ENCODE peak calls at places on chromosome 14, in four cellular contexts. M is A549, G is HCT116, T is GM12878. V is an unnamed sample.

GRCh38 chr14:78509516-78509915 is 339.3 kb downstream of the NRXN3 start:
- DNase-seq in G (no peak), T (no peak), M (no peak), V (no peak)

GRCh38 chr14:70788893-70789292 is 20.4 kb downstream of the MAP3K9 start:
- DNase-seq in M (no peak), T (no peak), G (no peak), V (no peak)

GRCh38 chr14:53409974-53410373 is 256.9 kb upstream of the DDHD1 start:
- DNase-seq in M (no peak), T (no peak), G (no peak), V (no peak)

GRCh38 chr14:52049721-52050588 is 18.9 kb downstream of the NID2 start:
- DNase-seq in M (no peak), G (no peak), T (no peak), V (no peak)

GRCh38 chr14:77151245-77151644 is 9.7 kb upstream of the ZDHHC22 start:
- DNase-seq in M (peak; percentile 25), T (no peak), G (no peak), V (no peak)

GRCh38 chr14:41663478-41663845 is 56.8 kb downstream of the LRFN5 start:
- DNase-seq in G (no peak), T (no peak), M (no peak), V (no peak)

GRCh38 chr14:49863483-49864262 is 11.1 kb upstream of the NEMF start:
- DNase-seq in T (no peak), G (no peak), M (no peak), V (no peak)

GRCh38 chr14:69850736-69851112 is 28.5 kb upstream of the SMOC1 start:
- DNase-seq in T (no peak), G (no peak), M (no peak), V (no peak)

GRCh38 chr14:67641902-67642749 is 22.4 kb downstream of the ARG2 start:
- DNase-seq in M (no peak), G (no peak), T (no peak), V (no peak)

GRCh38 chr14:21734457-21735074 is 60.9 kb upstream of the OR4E1 start:
- DNase-seq in G (peak; percentile 54), T (peak; percentile 12), M (peak; percentile 69), V (peak; percentile 45)

GRCh38 chr14:41419709-41420108 is 187.0 kb upstream of the LRFN5 start:
- DNase-seq in T (no peak), M (no peak), G (no peak), V (no peak)

GRCh38 chr14:69287096-69287991 is 27.4 kb downstream of the GALNT16 start:
- DNase-seq in M (peak; percentile 35), T (no peak), G (no peak), V (no peak)

GRCh38 chr14:68651075-68651474 is 141.8 kb downstream of the ZFP36L1 start:
- DNase-seq in T (no peak), M (no peak), G (no peak), V (no peak)

GRCh38 chr14:59483360-59483759 is 848 bp downstream of the L3HYPDH start:
- DNase-seq in G (peak; percentile 2), M (peak; percentile 47), T (no peak), V (no peak)

GRCh38 chr14:101350710-101351109 is 210.6 kb upstream of the DIO3 start:
- DNase-seq in G (no peak), M (no peak), T (no peak), V (no peak)

GRCh38 chr14:95330591-95331370 is 11.1 kb upstream of the CLMN start:
- DNase-seq in G (no peak), T (no peak), M (no peak), V (no peak)

GRCh38 chr14:44108601-44109000 is 398.5 kb downstream of the FSCB start:
- DNase-seq in M (no peak), G (no peak), T (no peak), V (no peak)

GRCh38 chr14:67620217-67620789 is 583 bp downstream of the ARG2 start:
- DNase-seq in M (no peak), G (no peak), T (no peak), V (no peak)

GRCh38 chr14:89303452-89304435 is 113.3 kb downstream of the FOXN3 start:
- DNase-seq in T (peak; percentile 76), M (no peak), G (no peak), V (peak; percentile 40)

GRCh38 chr14:61706096-61706690 is 10.9 kb downstream of the HIF1A start:
- DNase-seq in T (no peak), G (no peak), M (no peak), V (no peak)

GRCh38 chr14:52124791-52125661 is 56.2 kb upstream of the NID2 start:
- DNase-seq in T (no peak), M (peak; percentile 44), G (no peak), V (no peak)

GRCh38 chr14:62117010-62117717 is 354.9 kb downstream of the SNAPC1 start:
- DNase-seq in T (no peak), M (peak; percentile 14), G (no peak), V (no peak)

GRCh38 chr14:70380834-70381233 is 21.4 kb upstream of the COX16 start:
- DNase-seq in M (no peak), T (no peak), G (no peak), V (no peak)

GRCh38 chr14:69266572-69267345 is 6.8 kb downstream of the GALNT16 start:
- DNase-seq in T (no peak), M (no peak), G (no peak), V (no peak)

GRCh38 chr14:81219821-81220487 is 805 bp downstream of the GTF2A1 start:
- DNase-seq in T (no peak), M (peak; percentile 28), G (no peak), V (no peak)

GRCh38 chr14:69260979-69261605 is 1.1 kb downstream of the GALNT16 start:
- DNase-seq in T (no peak), M (peak; percentile 43), G (no peak), V (no peak)

GRCh38 chr14:71142375-71143038 is 235.2 kb downstream of the PCNX1 start:
- DNase-seq in G (no peak), M (no peak), T (peak; percentile 63), V (peak; percentile 81)

GRCh38 chr14:24463017-24463805 is 20.6 kb upstream of the SDR39U1 start:
- DNase-seq in G (no peak), T (peak; percentile 25), M (no peak), V (no peak)

GRCh38 chr14:38207830-38208815 is at the start of gene SSTR1:
- DNase-seq in G (no peak), T (no peak), M (no peak), V (no peak)
- H3K4me3 ChIP-seq in G (no peak within 1 kb of the TSS), T (no peak within 1 kb of the TSS), M (no peak within 1 kb of the TSS), V (no peak within 1 kb of the TSS)

DNA sequence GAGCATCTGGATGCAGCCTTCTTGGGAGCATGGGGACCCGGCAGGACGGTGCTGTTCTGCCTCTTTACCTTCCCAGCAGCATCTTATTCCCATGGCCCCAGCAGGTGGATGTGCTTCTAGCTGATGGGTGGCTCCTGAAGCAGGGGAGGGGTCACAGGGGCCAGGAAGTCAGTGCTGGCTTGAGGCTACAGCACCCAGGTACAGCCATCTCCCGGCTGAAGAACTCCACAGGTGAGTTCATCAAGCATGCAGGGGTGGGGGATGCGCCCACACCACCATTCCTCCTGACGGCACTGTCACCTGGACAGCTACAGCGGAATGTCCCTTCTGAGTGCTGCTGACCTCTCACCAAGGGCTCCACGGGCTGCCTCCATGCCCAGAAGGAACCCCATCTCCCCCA is 57.3 kb downstream of the BCL11B start:
- DNase-seq in M (no peak), T (no peak), G (no peak), V (no peak)
- TF ChIP-seq REST in M (no peak), T (no peak), G (no peak), V (no peak)

DNA sequence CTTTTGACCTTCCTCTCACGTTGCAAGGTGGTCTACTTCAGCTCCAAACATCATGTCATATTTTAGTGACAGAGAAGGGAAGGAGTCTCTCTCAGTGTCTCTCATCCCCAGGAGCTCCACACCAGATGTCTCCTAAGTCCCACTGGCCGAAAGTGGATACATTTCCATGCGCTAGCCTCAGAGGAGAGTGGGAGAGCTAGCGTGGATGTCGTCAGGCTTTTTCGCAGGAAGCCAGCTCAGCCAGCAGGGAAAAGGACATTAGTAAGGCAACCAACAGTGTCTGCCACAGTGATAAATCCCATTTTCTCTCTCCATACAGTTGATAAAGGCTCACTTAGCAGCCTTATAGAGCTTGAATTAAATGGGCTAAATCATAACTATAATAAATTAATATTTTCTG is 155.7 kb downstream of the PELI2 start:
- DNase-seq in G (no peak), M (no peak), T (no peak), V (no peak)
- H3K4me3 ChIP-seq in G (no peak overlapping the region), M (no peak overlapping the region), T (no peak overlapping the region), V (no peak overlapping the region)

GRCh38 chr14:104207142-104207845 is 68.9 kb downstream of the KIF26A start:
- DNase-seq in G (no peak), T (no peak), M (no peak), V (no peak)
- TF ChIP-seq REST in G (no peak), T (no peak), M (no peak), V (no peak)

GRCh38 chr14:37593496-37594237 is 1.4 kb downstream of the FOXA1 start:
- DNase-seq in T (no peak), G (no peak), M (no peak), V (no peak)

GRCh38 chr14:37594238-37594915 is 672 bp downstream of the FOXA1 start:
- DNase-seq in M (peak; percentile 92), T (no peak), G (peak; percentile 76), V (peak; percentile 12)

GRCh38 chr14:37591941-37592287 is 3.1 kb downstream of the FOXA1 start:
- DNase-seq in G (no peak), T (no peak), M (peak; percentile 77), V (no peak)

GRCh38 chr14:37591311-37591940 is 3.6 kb downstream of the FOXA1 start:
- DNase-seq in T (no peak), M (peak; percentile 80), G (no peak), V (no peak)

DNA sequence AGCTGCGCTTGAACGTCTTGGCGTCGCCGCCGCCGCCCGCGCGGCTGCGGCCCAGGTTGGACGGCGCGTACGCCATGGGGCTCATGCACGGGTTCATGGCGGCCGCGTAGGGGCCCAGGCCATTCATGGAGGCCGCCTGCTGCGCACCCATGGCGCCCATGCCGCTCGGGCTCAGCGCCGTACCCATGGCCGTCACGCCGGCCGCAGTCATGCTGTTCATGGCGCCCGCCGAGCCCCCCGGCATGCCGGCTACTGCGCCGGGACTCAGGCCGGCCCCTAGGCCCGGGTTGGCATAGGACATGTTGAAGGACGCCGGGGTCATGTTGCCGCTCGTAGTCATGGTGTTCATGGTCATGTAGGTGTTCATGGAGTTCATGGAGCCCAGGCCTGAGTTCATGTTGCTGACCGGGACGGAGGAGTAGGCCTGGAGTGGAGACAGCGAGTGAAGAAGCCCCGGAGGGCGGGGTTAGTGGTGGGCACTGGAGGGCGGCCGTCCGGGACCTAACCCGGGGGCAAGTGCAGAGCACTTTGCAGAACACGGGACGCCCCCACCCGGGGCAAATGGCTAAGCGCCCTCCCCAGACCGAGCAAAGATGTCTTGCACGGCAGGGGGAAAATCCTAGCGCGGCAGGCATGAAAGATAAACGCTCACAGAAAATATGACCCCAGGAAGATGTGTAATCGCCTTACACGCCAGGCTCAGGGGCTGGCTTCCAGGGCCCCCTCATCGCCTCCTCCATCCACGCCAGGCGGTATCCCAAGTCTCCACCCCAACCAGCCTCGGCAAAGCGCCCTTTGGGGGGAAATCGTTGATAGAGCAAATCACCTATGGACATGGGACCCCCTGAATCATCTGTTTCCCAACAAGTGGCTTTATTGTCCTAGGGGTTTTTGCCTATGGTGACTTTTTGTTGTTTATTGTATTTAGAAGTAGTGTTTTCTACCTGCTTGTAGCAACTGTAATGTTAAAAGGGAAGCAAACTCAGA is 2.5 kb downstream of the FOXA1 start:
- DNase-seq in M (peak; percentile 67), T (no peak), G (no peak), V (no peak)
- H3K4me3 ChIP-seq in M (peak overlapping the region; percentile 92), T (no peak overlapping the region), G (no peak overlapping the region), V (no peak overlapping the region)

V was measured in HL-60.